ENCODE peak calls at places on chromosomes 13 and 19, in five cellular contexts. T is RWPE1; N is AG10803; M is activated CD4-positive, alpha-beta T cell treated with anti-CD3 and anti-CD28 coated beads for 36 hours; E is BE2C. C is an unnamed sample.

GRCh38 chr13:78137404-78138142 is 218.9 kb upstream of the EDNRB start:
- DNase-seq in T (peak; percentile 46), N (peak; percentile 70), M (peak; percentile 8), E (peak; percentile 26), C (peak; percentile 66)

GRCh38 chr19:15263361-15263985 is 31.2 kb upstream of the EPHX3 start:
- DNase-seq in T (no peak), N (no peak), M (no peak), E (no peak), C (no peak)

GRCh38 chr19:39384839-39385568 is 5.9 kb downstream of the PAF1 start:
- DNase-seq in T (no peak), N (no peak), M (no peak), E (no peak), C (no peak)

GRCh38 chr13:31023126-31023525 is 90.7 kb downstream of the TEX26 start:
- DNase-seq in T (no peak), N (no peak), M (no peak), E (no peak), C (no peak)

GRCh38 chr19:55670280-55671053 is 4.6 kb upstream of the EPN1 start:
- DNase-seq in T (no peak), N (peak; percentile 9), M (peak; percentile 27), E (peak; percentile 49), C (no peak)

GRCh38 chr13:60135344-60135743 is 28.4 kb downstream of the DIAPH3 start:
- DNase-seq in T (no peak), N (no peak), M (no peak), E (no peak), C (no peak)

GRCh38 chr19:29714953-29715694 is at the start of gene C19orf12:
- DNase-seq in T (peak; percentile 25), N (peak; percentile 42), M (peak; percentile 82), E (peak; percentile 84), C (peak; percentile 63)

GRCh38 chr13:31543190-31543589 is 196.1 kb upstream of the RXFP2 start:
- DNase-seq in T (no peak), N (no peak), M (no peak), E (peak; percentile 43), C (no peak)

GRCh38 chr19:46745521-46746280 is at the start of gene FKRP:
- DNase-seq in T (no peak), N (no peak), M (peak; percentile 55), E (no peak), C (no peak)

GRCh38 chr19:2523630-2524311 is 47.8 kb downstream of the GADD45B start:
- DNase-seq in T (no peak), N (peak; percentile 83), M (no peak), E (no peak), C (no peak)

GRCh38 chr19:30880551-30880950 is 468.7 kb downstream of the TSHZ3 start:
- DNase-seq in T (no peak), N (no peak), M (no peak), E (no peak), C (no peak)

GRCh38 chr19:14078406-14078805 is 5.8 kb downstream of the MISP3 start:
- DNase-seq in T (no peak), N (no peak), M (no peak), E (no peak), C (no peak)

GRCh38 chr19:46451352-46451751 is 20.0 kb downstream of the PNMA8A start:
- DNase-seq in T (peak; percentile 78), N (no peak), M (no peak), E (no peak), C (no peak)

GRCh38 chr19:38537071-38537847 is 80.5 kb downstream of the MAP4K1 start:
- DNase-seq in T (no peak), N (no peak), M (no peak), E (no peak), C (no peak)

GRCh38 chr13:31134055-31134711 is 27.5 kb downstream of the HSPH1 start:
- DNase-seq in T (no peak), N (no peak), M (peak; percentile 16), E (no peak), C (no peak)

GRCh38 chr13:86974995-86975328 is 696.2 kb upstream of the SLITRK5 start:
- DNase-seq in T (no peak), N (no peak), M (no peak), E (no peak), C (no peak)

GRCh38 chr13:27607125-27607524 is 13.2 kb downstream of the LNX2 start:
- DNase-seq in T (peak; percentile 29), N (peak; percentile 67), M (no peak), E (no peak), C (peak; percentile 67)

GRCh38 chr19:44891016-44891882 is at the start of gene TOMM40:
- DNase-seq in T (no peak), N (no peak), M (peak; percentile 100), E (no peak), C (no peak)

GRCh38 chr19:3730457-3730958 is 22.3 kb downstream of the TJP3 start:
- DNase-seq in T (no peak), N (no peak), M (no peak), E (no peak), C (no peak)

GRCh38 chr13:27667946-27668345 is 46.3 kb downstream of the POLR1D start:
- DNase-seq in T (no peak), N (no peak), M (no peak), E (no peak), C (no peak)

GRCh38 chr13:43019811-43020210 is 3.6 kb upstream of the DNAJC15 start:
- DNase-seq in T (no peak), N (peak; percentile 58), M (no peak), E (no peak), C (no peak)

GRCh38 chr13:66076417-66076816 is 1153.7 kb downstream of the PCDH9 start:
- DNase-seq in T (no peak), N (peak; percentile 1), M (no peak), E (no peak), C (no peak)

GRCh38 chr19:13838943-13839192 is 38.1 kb upstream of the NANOS3 start:
- DNase-seq in T (no peak), N (no peak), M (no peak), E (peak; percentile 95), C (no peak)

GRCh38 chr19:50419022-50419579 is 363 bp downstream of the SPIB start:
- DNase-seq in T (no peak), N (no peak), M (no peak), E (no peak), C (no peak)

GRCh38 chr19:54882758-54883157 is 8.7 kb downstream of the FCAR start:
- DNase-seq in T (no peak), N (no peak), M (no peak), E (no peak), C (no peak)

GRCh38 chr13:93460005-93460404 is 233.4 kb downstream of the GPC6 start:
- DNase-seq in T (no peak), N (no peak), M (no peak), E (peak; percentile 58), C (no peak)

GRCh38 chr19:18800636-18801035 is 9.5 kb upstream of the COMP start:
- DNase-seq in T (no peak), N (no peak), M (no peak), E (no peak), C (no peak)

GRCh38 chr13:111623743-111624505 is 303.5 kb downstream of the TEX29 start:
- DNase-seq in T (no peak), N (no peak), M (no peak), E (no peak), C (no peak)

GRCh38 chr13:84649853-84650252 is 767.6 kb upstream of the SLITRK1 start:
- DNase-seq in T (peak; percentile 4), N (peak; percentile 11), M (no peak), E (no peak), C (no peak)

GRCh38 chr13:53310786-53311185 is 282.2 kb downstream of the OLFM4 start:
- DNase-seq in T (no peak), N (no peak), M (no peak), E (no peak), C (no peak)

GRCh38 chr19:46409146-46409545 is 4.2 kb downstream of the CCDC8 start:
- DNase-seq in T (no peak), N (no peak), M (no peak), E (no peak), C (no peak)

GRCh38 chr13:100506154-100506553 is 82.4 kb downstream of the GGACT start:
- DNase-seq in T (no peak), N (no peak), M (peak; percentile 63), E (no peak), C (no peak)

GRCh38 chr19:41025411-41025810 is 34.3 kb downstream of the CYP2B6 start:
- DNase-seq in T (no peak), N (no peak), M (no peak), E (no peak), C (no peak)

GRCh38 chr13:48533986-48534600 is 1.2 kb upstream of the RCBTB2 start:
- DNase-seq in T (no peak), N (no peak), M (no peak), E (no peak), C (no peak)

GRCh38 chr13:43725460-43725859 is 61.3 kb downstream of the ENOX1 start:
- DNase-seq in T (no peak), N (no peak), M (no peak), E (no peak), C (no peak)

GRCh38 chr13:79246575-79246949 is 159.5 kb downstream of the RBM26 start:
- DNase-seq in T (no peak), N (no peak), M (no peak), E (no peak), C (no peak)